ENCODE peak calls at places on chromosomes 1 and 21, in eight cellular contexts. A is transverse colon, M is prostate gland, Q is sigmoid colon, U is upper lobe of left lung, P is H1, G is breast epithelium, O is K562. C is an unnamed sample. For H3K9me3, the result is how much of the 10 kb centered on the place peaks cover.

GRCh38 chr1:174405219-174405618 is 42.5 kb upstream of the GPR52 start:
- DNase-seq in P (no peak), A (no peak), G (no peak), U (no peak), M (no peak), Q (no peak), O (no peak), C (no peak)

GRCh38 chr21:45868488-45868887 is 113.1 kb upstream of the COL6A1 start:
- DNase-seq in G (peak), U (peak), P (no peak), Q (peak), A (no peak), O (no peak), M (no peak), C (peak)

GRCh38 chr1:107750364-107750959 is 214.5 kb downstream of the VAV3 start:
- DNase-seq in O (peak), A (peak), G (no peak), P (no peak), Q (peak), M (peak), U (no peak), C (no peak)

GRCh38 chr21:41048636-41049035 is 119.3 kb upstream of the BACE2 start:
- DNase-seq in G (no peak), O (no peak), M (no peak), A (no peak), U (no peak), Q (no peak), P (no peak), C (no peak)

GRCh38 chr1:227944931-227945890 is 2.5 kb downstream of the WNT9A start:
- DNase-seq in M (no peak), U (peak), O (no peak), A (no peak), G (peak), P (no peak), Q (peak), C (peak)

GRCh38 chr1:27135920-27136551 is 18.9 kb downstream of the SLC9A1 start:
- DNase-seq in Q (no peak), P (no peak), M (no peak), U (peak), A (no peak), O (no peak), G (no peak), C (no peak)

GRCh38 chr21:37396855-37397254 is 30.3 kb downstream of the DYRK1A start:
- DNase-seq in Q (no peak), A (no peak), P (no peak), O (no peak), G (no peak), M (no peak), U (no peak), C (peak)

GRCh38 chr1:25080294-25081209 is 150.5 kb upstream of the RUNX3 start:
- DNase-seq in P (no peak), M (no peak), G (no peak), U (no peak), A (no peak), Q (peak), O (peak), C (peak)

GRCh38 chr1:1356166-1356795 is 2.1 kb downstream of the MXRA8 start:
- DNase-seq in G (no peak), M (no peak), U (no peak), Q (no peak), O (no peak), A (no peak), P (no peak), C (no peak)

GRCh38 chr1:33396188-33397124 is 34.4 kb downstream of the PHC2 start:
- DNase-seq in P (no peak), Q (no peak), G (no peak), M (no peak), O (peak), U (no peak), A (no peak), C (no peak)

GRCh38 chr1:85611390-85611789 is 30.8 kb downstream of the CCN1 start:
- DNase-seq in Q (no peak), G (no peak), P (no peak), A (no peak), M (no peak), U (no peak), O (no peak), C (no peak)

GRCh38 chr1:60287536-60287935 is 214.0 kb upstream of the C1orf87 start:
- DNase-seq in G (no peak), Q (no peak), A (no peak), M (no peak), U (no peak), O (no peak), P (no peak), C (no peak)

GRCh38 chr1:181476581-181476980 is 6.7 kb upstream of the CACNA1E start:
- DNase-seq in P (no peak), Q (no peak), A (no peak), U (peak), M (no peak), G (no peak), O (no peak), C (no peak)

GRCh38 chr1:216660561-216660960 is 62.7 kb downstream of the ESRRG start:
- DNase-seq in U (no peak), P (no peak), Q (no peak), M (no peak), A (no peak), G (no peak), O (no peak), C (no peak)

GRCh38 chr1:222618001-222618879 is at the start of gene MIA3:
- DNase-seq in A (peak), M (peak), Q (peak), P (no peak), G (peak), O (peak), U (peak), C (peak)

GRCh38 chr1:119219711-119220110 is 79.3 kb upstream of the WARS2 start:
- DNase-seq in U (no peak), O (no peak), G (no peak), M (no peak), P (no peak), A (no peak), Q (no peak), C (no peak)

GRCh38 chr1:31701137-31701736 is 2.6 kb downstream of the COL16A1 start:
- DNase-seq in O (peak), G (peak), U (no peak), Q (peak), P (no peak), A (peak), M (peak), C (no peak)

GRCh38 chr1:31703431-31704260 is at the start of gene COL16A1:
- DNase-seq in G (peak), M (peak), O (peak), U (peak), P (no peak), Q (peak), A (peak), C (peak)

GRCh38 chr1:31700468-31701136 is 3.2 kb downstream of the COL16A1 start:
- DNase-seq in G (no peak), A (no peak), Q (no peak), M (no peak), O (no peak), P (no peak), U (no peak), C (no peak)

GRCh38 chr1:31704261-31705079 is 653 bp upstream of the COL16A1 start:
- DNase-seq in P (no peak), U (no peak), Q (peak), O (no peak), G (no peak), M (peak), A (peak), C (no peak)

DNA sequence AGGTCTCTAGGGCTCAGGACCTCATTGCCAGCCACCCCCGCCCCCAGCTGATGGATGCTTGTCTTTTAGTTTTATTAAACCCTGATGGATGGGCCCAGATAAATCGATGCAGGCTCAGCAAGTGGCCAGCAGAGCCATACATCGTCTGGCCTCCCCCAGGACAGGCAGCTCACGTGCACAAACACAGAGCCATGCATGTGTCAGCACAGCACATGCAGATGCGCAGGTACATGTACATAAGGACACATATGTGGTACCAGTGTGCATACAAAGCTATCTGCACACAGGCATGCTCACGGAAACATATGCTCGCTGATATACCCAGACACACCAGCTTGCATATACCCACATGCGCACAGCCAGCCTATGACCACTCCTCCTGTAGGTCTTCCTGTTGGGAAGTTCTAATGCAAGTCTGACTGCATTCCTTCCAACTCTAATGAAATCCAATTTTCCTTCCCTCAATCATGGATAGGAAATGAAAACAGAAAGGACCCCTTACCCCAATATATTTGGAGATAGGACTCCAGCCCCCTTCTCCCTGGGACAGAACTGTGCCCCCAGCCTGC is 897 bp downstream of the COL16A1 start:
- DNase-seq in M (no peak), U (no peak), Q (peak), G (no peak), A (no peak), O (no peak), P (no peak), C (no peak)
- H3K4me3 ChIP-seq in M (peak), U (peak), Q (peak), G (peak), A (no peak), O (no peak), P (no peak), C (peak)

DNA sequence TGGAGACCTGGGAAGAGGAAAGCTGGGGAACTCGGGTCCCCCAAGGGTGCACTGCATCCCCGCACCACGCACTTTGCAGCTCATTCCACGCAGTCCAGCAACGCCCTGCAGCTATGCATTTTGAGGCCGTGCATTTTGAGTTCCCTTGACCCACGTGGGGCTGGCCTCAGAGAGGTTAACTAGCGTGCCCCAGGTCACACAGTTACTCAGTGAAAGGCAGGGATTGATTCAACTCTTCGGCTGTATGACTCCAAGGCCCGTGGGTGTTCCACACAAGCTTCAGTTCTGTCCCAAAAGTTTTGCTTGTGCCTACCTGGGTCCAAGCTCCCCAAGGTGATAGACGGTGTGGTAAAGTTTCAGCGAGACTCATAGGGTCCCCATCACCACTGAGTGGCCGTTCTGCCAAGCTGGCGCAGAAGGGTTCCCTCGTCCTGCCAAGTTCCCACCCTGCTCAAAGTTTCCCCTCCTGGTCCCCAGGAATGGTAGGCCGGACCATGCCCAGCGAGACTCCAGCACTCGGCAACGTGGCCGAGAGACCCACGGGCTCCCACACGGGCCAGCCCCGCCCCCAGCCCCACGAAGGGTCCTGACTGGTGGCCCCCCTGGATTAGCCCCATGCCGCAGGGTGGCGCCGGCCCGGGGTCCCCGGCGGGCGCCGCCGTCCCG is 611 bp downstream of the HSPG2 start:
- DNase-seq in G (no peak), A (peak), P (no peak), Q (peak), M (no peak), U (peak), O (no peak), C (peak)
- TF ChIP-seq POLR2AphosphoS5 in G (no peak), A (no peak), P (no peak), Q (peak), M (no peak), U (no peak), O (no peak), C (no peak)

DNA sequence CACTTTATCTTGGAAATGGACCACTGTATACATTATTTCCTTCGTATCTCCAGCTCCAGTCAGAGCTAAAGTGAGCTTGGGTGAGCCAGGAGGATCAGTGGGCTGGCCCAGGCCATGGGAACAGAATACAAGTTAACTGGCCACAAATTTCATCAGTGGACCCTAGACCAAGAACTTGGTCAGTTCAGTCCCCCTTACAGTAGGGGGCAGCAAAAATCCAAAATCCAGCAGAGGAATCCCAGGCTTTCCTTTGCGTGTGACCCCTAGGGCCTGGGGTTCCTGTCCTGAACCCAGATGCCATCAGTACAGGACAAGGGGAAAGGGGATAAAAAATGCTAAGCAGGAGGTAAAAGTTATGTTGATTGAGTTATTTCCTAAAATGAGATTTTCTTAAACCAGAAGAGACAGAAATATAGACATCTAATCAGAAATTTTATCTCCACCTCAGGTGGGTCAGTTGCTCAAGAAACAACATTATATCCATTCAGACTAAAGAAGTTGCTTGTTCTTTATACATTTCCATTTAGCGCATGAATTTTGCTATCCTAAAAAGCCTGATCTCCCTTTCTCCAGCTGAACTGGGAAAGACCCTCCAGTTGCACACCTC is 24.1 kb upstream of the LCE5A start:
- DNase-seq in P (no peak), G (no peak), A (no peak), Q (no peak), O (peak), U (no peak), M (no peak), C (no peak)
- H3K9me3 ChIP-seq in P (half or more), G (under half), A (under half), Q (under half), O (under half), U (under half), M (under half), C (under half)

GRCh38 chr1:40383488-40384412 is 10.2 kb downstream of the SMAP2 start:
- DNase-seq in O (peak), M (no peak), Q (no peak), G (no peak), A (no peak), U (no peak), P (no peak), C (no peak)
- H3K4me3 ChIP-seq in O (peak), M (no peak), Q (no peak), G (peak), A (no peak), U (no peak), P (no peak), C (peak)

DNA sequence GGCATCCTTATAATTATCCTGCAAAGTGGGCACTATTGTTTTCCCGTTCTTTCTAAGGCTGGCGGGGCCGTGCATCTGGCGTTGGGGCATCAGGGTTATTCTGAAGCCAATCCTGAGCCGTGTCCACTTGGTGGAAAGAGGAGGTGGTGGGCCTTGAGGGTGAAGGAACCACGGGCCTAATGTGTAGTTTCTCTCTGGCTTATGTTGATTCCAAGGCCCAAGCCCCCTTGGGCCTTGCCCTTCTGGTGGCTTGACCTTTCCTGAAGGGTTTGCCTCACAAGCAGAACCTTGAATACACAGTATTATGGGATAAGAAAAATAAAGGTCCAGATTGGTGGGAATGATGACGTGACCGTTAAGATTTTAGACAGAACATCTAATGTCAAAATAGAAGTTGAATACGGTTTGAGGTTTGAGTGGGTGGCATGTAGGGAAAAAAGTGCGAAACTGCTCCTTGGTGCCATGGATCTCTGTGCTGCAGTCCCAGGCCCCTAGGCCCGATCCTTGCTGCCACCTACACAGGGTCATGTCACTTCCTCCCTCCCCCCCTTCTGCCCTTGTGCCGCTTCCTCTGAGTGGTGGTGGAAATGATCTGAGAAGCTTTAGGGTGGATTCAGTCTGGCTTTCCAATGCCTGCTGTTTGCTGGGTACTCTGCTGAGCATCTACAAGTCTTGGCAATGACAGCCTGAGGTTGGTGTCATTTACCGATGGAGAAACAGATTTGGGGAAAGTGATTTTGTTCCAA is 90.5 kb downstream of the PRDM2 start:
- DNase-seq in A (no peak), O (no peak), P (no peak), U (no peak), G (no peak), Q (no peak), M (no peak), C (no peak)
- TF ChIP-seq POLR2AphosphoS5 in A (no peak), O (no peak), P (no peak), U (no peak), G (no peak), Q (no peak), M (no peak), C (no peak)

DNA sequence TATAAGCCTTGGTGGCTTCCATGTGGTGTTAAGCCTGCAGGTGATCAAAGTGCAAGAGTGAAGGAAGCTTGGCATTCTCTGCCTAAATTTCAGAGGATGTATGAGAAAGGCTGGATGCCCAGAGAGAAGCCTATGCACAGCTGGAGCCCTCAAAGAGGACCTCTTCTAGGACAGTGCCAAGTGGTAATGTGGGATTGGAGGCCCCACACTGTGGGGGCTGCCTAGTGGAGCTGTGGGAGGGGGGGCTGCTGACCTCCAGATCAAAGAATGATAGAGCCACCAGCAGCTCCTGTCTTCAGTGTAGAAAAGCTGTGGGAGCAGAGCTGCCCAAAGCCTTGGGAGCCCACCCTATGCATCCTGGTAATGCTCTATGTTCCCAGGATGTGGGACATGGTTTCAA is 1512.7 kb upstream of the TPTE start:
- DNase-seq in O (no peak), A (no peak), G (no peak), P (no peak), M (no peak), U (no peak), Q (peak), C (no peak)
- H3K9me3 ChIP-seq in O (under half), A (under half), G (under half), P (half or more), M (under half), U (under half), Q (under half), C (under half)